ENCODE peak calls at places on chromosomes 1 and 21, in ten cellular contexts. T, W, F, Y, N, Z, O, B, V and C are unnamed samples.

GRCh38 chr21:45947716-45948255 is 33.8 kb upstream of the COL6A1 start:
- DNase-seq in T (no peak), O (no peak), W (no peak), F (no peak), V (no peak), N (no peak), Y (no peak), B (peak; percentile 49), Z (no peak), C (no peak)

GRCh38 chr21:41767606-41768370 is 936 bp upstream of the RIPK4 start:
- DNase-seq in Z (peak; percentile 78), T (no peak), N (no peak), Y (peak; percentile 56), B (peak; percentile 75), O (no peak), W (no peak), V (no peak), F (peak; percentile 21), C (no peak)

GRCh38 chr21:33896691-33897090 is 18.9 kb downstream of the ATP5PO start:
- DNase-seq in Z (no peak), O (no peak), T (no peak), F (no peak), B (no peak), N (no peak), W (no peak), Y (no peak), V (no peak), C (no peak)

GRCh38 chr1:29682171-29682917 is 446.0 kb downstream of the PTPRU start:
- DNase-seq in T (no peak), B (no peak), F (no peak), V (no peak), N (no peak), O (no peak), W (no peak), Y (no peak), Z (no peak), C (no peak)

GRCh38 chr1:48344373-48344772 is 121.9 kb downstream of the SLC5A9 start:
- DNase-seq in W (no peak), T (no peak), Y (no peak), V (no peak), B (no peak), O (no peak), N (peak; percentile 5), Z (no peak), F (no peak), C (no peak)

GRCh38 chr1:156439771-156440183 is 60.8 kb downstream of the MEF2D start:
- DNase-seq in O (no peak), N (no peak), T (no peak), F (no peak), B (no peak), V (no peak), Y (no peak), Z (no peak), W (no peak), C (no peak)

GRCh38 chr21:44391345-44392091 is 38.1 kb downstream of the TRPM2 start:
- DNase-seq in V (no peak), F (no peak), Y (peak; percentile 44), Z (no peak), N (no peak), W (peak; percentile 49), T (peak; percentile 64), B (no peak), O (peak; percentile 56), C (no peak)

GRCh38 chr1:41754540-41754939 is 164.2 kb downstream of the HIVEP3 start:
- DNase-seq in Z (no peak), B (no peak), O (no peak), T (no peak), Y (no peak), N (no peak), V (peak; percentile 9), F (no peak), W (no peak), C (no peak)

GRCh38 chr1:48001696-48002095 is 4.5 kb upstream of the TRABD2B start:
- DNase-seq in B (no peak), Y (no peak), T (no peak), F (no peak), V (no peak), N (no peak), W (no peak), O (no peak), Z (no peak), C (no peak)

GRCh38 chr1:235888119-235888643 is 21.5 kb upstream of the LYST start:
- DNase-seq in N (no peak), V (no peak), O (no peak), W (no peak), T (no peak), B (no peak), Z (no peak), F (no peak), Y (no peak), C (no peak)

GRCh38 chr1:183276386-183276785 is 90.3 kb downstream of the LAMC2 start:
- DNase-seq in Z (peak; percentile 44), V (no peak), O (peak; percentile 10), W (no peak), T (no peak), F (peak; percentile 13), N (no peak), Y (no peak), B (no peak), C (no peak)

GRCh38 chr1:165259236-165259635 is 97.3 kb downstream of the LMX1A start:
- DNase-seq in N (no peak), T (no peak), F (no peak), Z (peak; percentile 42), O (no peak), Y (no peak), W (no peak), B (no peak), V (no peak), C (peak; percentile 81)

GRCh38 chr1:38052750-38053415 is 6.3 kb upstream of the POU3F1 start:
- DNase-seq in F (no peak), V (no peak), Z (no peak), T (no peak), Y (no peak), O (no peak), W (no peak), N (no peak), B (no peak), C (no peak)

GRCh38 chr1:974293-974640 is 7.6 kb downstream of the PERM1 start:
- DNase-seq in W (no peak), N (no peak), F (no peak), V (no peak), Y (no peak), Z (no peak), O (no peak), T (no peak), B (no peak), C (no peak)

GRCh38 chr1:975896-976683 is 5.8 kb downstream of the PERM1 start:
- DNase-seq in F (peak; percentile 58), B (no peak), W (peak; percentile 67), Z (peak; percentile 89), V (peak; percentile 58), T (no peak), O (peak; percentile 74), N (peak; percentile 42), Y (peak; percentile 71), C (peak; percentile 45)

GRCh38 chr1:973459-974292 is 7.4 kb downstream of the PLEKHN1 start:
- DNase-seq in N (no peak), T (no peak), W (no peak), O (no peak), Y (no peak), V (no peak), Z (no peak), B (no peak), F (no peak), C (no peak)

GRCh38 chr1:974687-975328 is 7.1 kb downstream of the PERM1 start:
- DNase-seq in N (no peak), V (no peak), T (no peak), Z (no peak), O (no peak), B (no peak), Y (no peak), W (no peak), F (no peak), C (no peak)

GRCh38 chr1:975365-975764 is 6.5 kb downstream of the PERM1 start:
- DNase-seq in O (no peak), Z (no peak), W (no peak), Y (no peak), B (no peak), N (no peak), V (no peak), F (no peak), T (no peak), C (no peak)
- H3K4me3 ChIP-seq in O (no peak overlapping the region), Z (peak overlapping the region; percentile 62), W (no peak overlapping the region), Y (no peak overlapping the region), B (no peak overlapping the region), N (no peak overlapping the region), V (no peak overlapping the region), F (no peak overlapping the region), T (no peak overlapping the region), C (peak overlapping the region; percentile 55)

GRCh38 chr1:208929575-208929974 is 653.9 kb upstream of the CAMK1G start:
- DNase-seq in B (no peak), T (no peak), Y (no peak), O (no peak), F (peak; percentile 13), Z (no peak), V (no peak), W (no peak), N (no peak), C (no peak)
- H3K4me3 ChIP-seq in B (no peak overlapping the region), T (no peak overlapping the region), Y (no peak overlapping the region), O (no peak overlapping the region), F (no peak overlapping the region), Z (no peak overlapping the region), V (no peak overlapping the region), W (no peak overlapping the region), N (no peak overlapping the region), C (no peak overlapping the region)

GRCh38 chr1:70509996-70510876 is 99.2 kb downstream of the CTH start:
- DNase-seq in Z (peak; percentile 95), T (no peak), O (no peak), F (peak; percentile 97), W (no peak), Y (peak; percentile 7), N (peak; percentile 99), B (no peak), V (no peak), C (peak; percentile 66)
- H3K4me3 ChIP-seq in Z (no peak overlapping the region), T (no peak overlapping the region), O (no peak overlapping the region), F (no peak overlapping the region), W (no peak overlapping the region), Y (no peak overlapping the region), N (no peak overlapping the region), B (no peak overlapping the region), V (no peak overlapping the region), C (no peak overlapping the region)

DNA sequence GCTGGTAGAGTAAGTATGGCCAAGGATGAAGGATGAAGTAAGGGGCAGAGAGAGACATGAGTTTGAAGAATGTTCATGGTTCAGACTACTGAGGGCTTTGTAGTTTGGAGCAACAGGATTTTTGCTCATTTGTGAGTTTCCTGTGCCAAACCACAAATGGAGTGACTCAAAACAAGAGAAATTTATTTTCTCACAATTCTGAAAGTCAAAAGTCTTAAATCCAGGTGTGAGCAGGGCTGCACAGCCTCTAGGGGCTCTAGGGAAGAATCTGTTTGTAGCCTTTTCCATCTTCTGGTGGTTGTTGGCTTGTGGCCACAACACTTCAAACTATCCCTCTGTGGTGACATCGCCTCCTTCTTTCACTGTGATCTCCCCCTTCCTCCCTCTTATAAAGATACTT is 58.9 kb downstream of the RHOU start:
- DNase-seq in T (no peak), W (no peak), F (no peak), Z (no peak), O (no peak), V (no peak), Y (no peak), N (peak; percentile 31), B (no peak), C (no peak)
- H3K4me3 ChIP-seq in T (no peak overlapping the region), W (no peak overlapping the region), F (no peak overlapping the region), Z (no peak overlapping the region), O (no peak overlapping the region), V (no peak overlapping the region), Y (no peak overlapping the region), N (no peak overlapping the region), B (no peak overlapping the region), C (no peak overlapping the region)